ENCODE peak calls at places on chromosomes 13 and 19, in ten cellular contexts. K is ascending aorta, B is Peyer's patch, E is osteoblast, Z is breast epithelium, H is neuronal stem cell, O is transverse colon, M is suprapubic skin, X is fibroblast of lung, Y is heart right ventricle. U is an unnamed sample. For H3K9me3 and H3K36me3, the result is how much of the 10 kb centered on the place peaks cover.

GRCh38 chr19:10866495-10866894 is 4.9 kb upstream of the CARM1 start:
- DNase-seq in K (no peak), B (no peak), E (no peak), Z (no peak), H (no peak), O (no peak), M (no peak), X (no peak), Y (no peak), U (no peak)

GRCh38 chr19:49766938-49767315 is at the start of gene AP2A1:
- DNase-seq in K (no peak), B (no peak), E (peak), Z (no peak), H (no peak), O (no peak), M (no peak), X (no peak), Y (no peak), U (no peak)

GRCh38 chr19:32891609-32892008 is 22.0 kb upstream of the SLC7A9 start:
- DNase-seq in K (no peak), B (no peak), E (no peak), Z (no peak), H (no peak), O (no peak), M (no peak), X (no peak), Y (no peak), U (no peak)

GRCh38 chr13:107035778-107036177 is 467.8 kb upstream of the ARGLU1 start:
- DNase-seq in K (no peak), B (no peak), E (no peak), Z (no peak), H (no peak), O (no peak), M (no peak), X (peak), Y (no peak), U (no peak)

GRCh38 chr19:2095338-2095938 is 688 bp downstream of the MOB3A start:
- DNase-seq in K (no peak), B (peak), E (no peak), Z (no peak), H (no peak), O (peak), M (no peak), X (no peak), Y (no peak), U (no peak)

GRCh38 chr13:113167575-113167974 is 9.1 kb downstream of the PROZ start:
- DNase-seq in K (no peak), B (no peak), E (no peak), Z (no peak), H (no peak), O (no peak), M (no peak), X (no peak), Y (no peak), U (no peak)

GRCh38 chr19:2503521-2504109 is 27.7 kb downstream of the GADD45B start:
- DNase-seq in K (no peak), B (no peak), E (peak), Z (no peak), H (no peak), O (no peak), M (no peak), X (peak), Y (no peak), U (no peak)

GRCh38 chr13:20974981-20975585 is 72.5 kb upstream of the XPO4 start:
- DNase-seq in K (no peak), B (no peak), E (no peak), Z (no peak), H (no peak), O (no peak), M (peak), X (no peak), Y (no peak), U (no peak)

GRCh38 chr13:106610511-106610910 is 42.6 kb upstream of the ARGLU1 start:
- DNase-seq in K (no peak), B (no peak), E (peak), Z (no peak), H (no peak), O (no peak), M (no peak), X (peak), Y (no peak), U (no peak)

GRCh38 chr19:5130371-5131030 is 161.6 kb downstream of the KDM4B start:
- DNase-seq in K (no peak), B (peak), E (no peak), Z (no peak), H (no peak), O (peak), M (no peak), X (no peak), Y (no peak), U (no peak)

GRCh38 chr13:112575680-112576079 is 12.3 kb downstream of the TUBGCP3 start:
- DNase-seq in K (no peak), B (no peak), E (no peak), Z (no peak), H (no peak), O (no peak), M (no peak), X (peak), Y (no peak), U (no peak)

GRCh38 chr19:11942843-11943108 is 17.9 kb downstream of the ZNF700 start:
- DNase-seq in K (no peak), B (no peak), E (no peak), Z (no peak), H (no peak), O (no peak), M (no peak), X (no peak), Y (no peak), U (no peak)
- H3K9me3 ChIP-seq in K (half or more), B (under half), E (under half), Z (half or more), H (under half), O (half or more), M (half or more), X (under half), Y (half or more), U (half or more)

DNA sequence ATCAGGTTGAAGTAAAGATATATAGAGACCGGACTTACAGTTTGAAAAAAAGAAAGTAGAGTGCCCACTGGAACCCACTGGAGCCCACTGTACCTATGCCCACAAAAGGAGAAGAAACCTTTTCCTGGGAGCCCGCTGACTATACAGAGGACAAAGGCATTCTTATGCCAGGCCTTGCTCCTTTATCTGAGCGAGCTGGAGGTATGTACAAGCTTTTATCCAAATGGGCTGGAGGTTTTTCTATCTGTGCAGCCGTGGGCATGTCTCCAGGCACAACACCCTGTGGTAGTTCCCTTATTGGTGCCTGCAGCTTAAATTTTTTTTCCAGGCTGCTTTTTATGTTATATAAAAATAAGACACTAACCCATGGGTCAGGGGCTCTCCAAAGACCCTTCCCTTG is 8.4 kb downstream of the ZNF234 start:
- DNase-seq in K (no peak), B (no peak), E (no peak), Z (no peak), H (no peak), O (no peak), M (no peak), X (no peak), Y (no peak), U (no peak)
- H3K36me3 ChIP-seq in K (half or more), B (half or more), E (half or more), Z (half or more), H (half or more), O (under half), M (half or more), X (under half), Y (under half), U (under half)

GRCh38 chr13:33410619-33411018 is 125.1 kb upstream of the STARD13 start:
- DNase-seq in K (no peak), B (no peak), E (no peak), Z (no peak), H (no peak), O (no peak), M (no peak), X (no peak), Y (no peak), U (no peak)

GRCh38 chr13:33411312-33411711 is 125.8 kb upstream of the STARD13 start:
- DNase-seq in K (no peak), B (no peak), E (no peak), Z (no peak), H (no peak), O (no peak), M (no peak), X (no peak), Y (no peak), U (no peak)

DNA sequence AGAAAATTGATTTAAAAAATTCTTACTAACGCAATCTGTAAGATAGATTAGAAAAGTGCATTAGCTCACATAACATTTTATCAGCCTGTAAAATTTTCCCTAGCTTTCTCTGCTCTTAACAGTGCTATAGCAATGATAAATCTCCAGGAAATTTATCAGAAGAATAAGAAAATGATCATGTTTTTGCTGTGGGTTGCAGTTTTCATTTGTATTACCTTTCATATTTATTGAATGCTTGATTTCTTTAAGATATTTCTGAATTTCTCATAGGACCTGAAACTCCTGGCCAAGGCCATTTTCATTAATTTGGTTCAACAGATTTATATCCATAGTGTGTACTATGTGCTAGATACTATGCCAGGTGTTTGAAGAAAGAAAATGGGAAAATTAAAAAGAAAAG is 130.3 kb upstream of the STARD13 start:
- DNase-seq in K (no peak), B (no peak), E (no peak), Z (no peak), H (no peak), O (no peak), M (no peak), X (no peak), Y (no peak), U (no peak)
- H3K9me3 ChIP-seq in K (under half), B (under half), E (under half), Z (under half), H (under half), O (under half), M (under half), X (under half), Y (under half), U (under half)

DNA sequence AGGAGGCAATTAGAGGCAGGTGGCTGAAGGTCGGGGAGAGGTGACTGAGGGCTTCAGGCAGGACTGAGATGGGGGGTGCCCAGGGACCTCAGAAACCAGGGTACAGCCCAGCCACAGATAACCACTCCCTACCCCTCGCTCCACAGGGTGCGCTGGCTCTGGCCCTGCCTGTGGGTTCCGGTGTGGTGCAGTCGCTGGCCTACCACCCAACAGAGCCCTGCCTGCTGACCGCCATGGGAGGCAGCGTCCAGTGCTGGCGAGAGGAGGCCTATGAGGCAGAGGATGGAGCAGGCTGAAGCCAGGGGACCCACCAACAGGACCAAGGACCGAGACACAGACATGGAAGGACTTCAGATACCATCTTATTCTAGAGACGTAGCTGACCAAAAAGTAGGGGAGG is 6.3 kb downstream of the DHPS start:
- DNase-seq in K (no peak), B (no peak), E (peak), Z (no peak), H (no peak), O (no peak), M (no peak), X (no peak), Y (no peak), U (no peak)
- H3K36me3 ChIP-seq in K (half or more), B (half or more), E (half or more), Z (under half), H (half or more), O (under half), M (half or more), X (under half), Y (under half), U (half or more)

GRCh38 chr19:21328885-21329605 is at the start of gene ZNF708:
- DNase-seq in K (peak), B (peak), E (peak), Z (peak), H (peak), O (peak), M (peak), X (peak), Y (peak), U (peak)
- H3K9me3 ChIP-seq in K (under half), B (under half), E (under half), Z (under half), H (under half), O (under half), M (under half), X (under half), Y (under half), U (under half)

GRCh38 chr19:46920341-46920740 is 59.5 kb downstream of the ARHGAP35 start:
- DNase-seq in K (peak), B (no peak), E (no peak), Z (no peak), H (no peak), O (no peak), M (no peak), X (no peak), Y (no peak), U (no peak)

GRCh38 chr19:46919324-46919723 is 58.5 kb downstream of the ARHGAP35 start:
- DNase-seq in K (peak), B (no peak), E (peak), Z (peak), H (no peak), O (no peak), M (no peak), X (peak), Y (no peak), U (no peak)

GRCh38 chr19:46924874-46925547 is 64.2 kb downstream of the ARHGAP35 start:
- DNase-seq in K (peak), B (no peak), E (peak), Z (peak), H (no peak), O (peak), M (no peak), X (no peak), Y (no peak), U (no peak)

GRCh38 chr19:46925548-46925950 is 64.8 kb downstream of the ARHGAP35 start:
- DNase-seq in K (peak), B (no peak), E (no peak), Z (peak), H (no peak), O (peak), M (no peak), X (no peak), Y (no peak), U (no peak)

GRCh38 chr19:46922465-46922864 is 61.7 kb downstream of the ARHGAP35 start:
- DNase-seq in K (no peak), B (no peak), E (no peak), Z (no peak), H (no peak), O (no peak), M (no peak), X (no peak), Y (no peak), U (no peak)
- H3K36me3 ChIP-seq in K (under half), B (under half), E (under half), Z (under half), H (half or more), O (under half), M (under half), X (under half), Y (under half), U (half or more)

GRCh38 chr19:51873097-51873496 is 14.7 kb downstream of the ZNF577 start:
- DNase-seq in K (no peak), B (no peak), E (no peak), Z (no peak), H (no peak), O (no peak), M (no peak), X (no peak), Y (no peak), U (no peak)
- H3K9me3 ChIP-seq in K (half or more), B (under half), E (under half), Z (half or more), H (half or more), O (half or more), M (half or more), X (under half), Y (half or more), U (half or more)

GRCh38 chr19:18841400-18841799 is 9.6 kb downstream of the UPF1 start:
- DNase-seq in K (no peak), B (no peak), E (peak), Z (no peak), H (no peak), O (no peak), M (no peak), X (no peak), Y (no peak), U (no peak)

GRCh38 chr19:18842166-18842565 is 10.4 kb downstream of the UPF1 start:
- DNase-seq in K (no peak), B (no peak), E (no peak), Z (no peak), H (no peak), O (no peak), M (no peak), X (no peak), Y (no peak), U (no peak)

GRCh38 chr19:18843960-18844359 is 12.2 kb downstream of the UPF1 start:
- DNase-seq in K (no peak), B (no peak), E (peak), Z (no peak), H (no peak), O (no peak), M (no peak), X (no peak), Y (no peak), U (no peak)

GRCh38 chr19:18839465-18840287 is 7.9 kb downstream of the UPF1 start:
- DNase-seq in K (no peak), B (no peak), E (peak), Z (no peak), H (no peak), O (no peak), M (no peak), X (peak), Y (no peak), U (no peak)

DNA sequence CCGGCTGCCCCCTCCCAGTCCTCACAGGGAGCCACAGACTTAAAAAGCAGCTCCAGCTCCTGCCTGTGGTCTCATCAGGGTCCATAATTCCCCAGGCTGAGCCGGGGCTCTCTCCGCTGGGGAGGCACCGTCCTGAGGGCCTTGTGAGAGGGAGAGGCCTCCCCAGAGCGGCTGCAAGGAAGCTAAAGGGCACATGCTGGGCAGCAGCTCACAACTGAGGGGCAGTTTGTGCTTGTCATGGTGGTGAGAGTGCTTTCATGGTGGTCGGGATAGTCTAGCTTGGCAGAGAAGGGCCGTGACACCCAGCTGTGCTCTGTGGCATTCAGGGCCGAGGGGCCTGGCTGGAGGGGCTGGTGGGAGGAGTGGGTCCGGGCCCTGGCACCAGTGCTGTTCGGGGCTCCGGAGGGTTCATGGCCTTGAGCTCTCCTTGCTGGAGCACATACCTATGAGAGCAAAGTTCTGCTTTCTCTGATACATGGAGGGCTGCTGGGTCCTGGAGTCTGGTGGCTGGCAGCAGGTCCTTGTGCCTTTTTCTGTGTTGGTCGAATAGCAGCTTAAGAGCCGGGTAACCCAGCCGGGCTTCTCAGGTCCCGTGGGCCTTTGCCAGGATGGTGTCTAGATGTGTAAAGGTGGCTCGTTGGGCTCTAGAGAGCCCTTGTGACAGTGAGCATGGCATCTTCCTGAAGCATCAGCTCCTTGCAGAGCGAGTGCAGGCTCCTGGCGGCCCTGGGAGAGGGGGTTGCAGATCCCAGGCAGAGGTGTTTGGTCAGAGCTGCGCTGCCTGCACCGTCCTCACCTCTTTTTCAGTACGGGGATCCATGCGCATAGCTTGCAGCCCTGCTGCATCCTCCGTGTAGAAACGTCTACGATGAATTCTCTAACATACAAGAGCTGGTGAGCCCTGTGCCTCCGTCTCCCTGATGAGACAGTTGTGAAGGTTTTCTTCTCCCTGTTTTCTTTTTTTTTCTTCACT is 8.8 kb downstream of the UPF1 start:
- DNase-seq in K (no peak), B (no peak), E (peak), Z (no peak), H (no peak), O (no peak), M (no peak), X (no peak), Y (no peak), U (no peak)
- H3K36me3 ChIP-seq in K (under half), B (under half), E (under half), Z (under half), H (under half), O (under half), M (under half), X (under half), Y (under half), U (half or more)

GRCh38 chr19:36796714-36796999 is 24.1 kb upstream of the ZNF850 start:
- DNase-seq in K (no peak), B (no peak), E (no peak), Z (no peak), H (no peak), O (no peak), M (no peak), X (no peak), Y (no peak), U (no peak)
- H3K9me3 ChIP-seq in K (under half), B (under half), E (under half), Z (half or more), H (under half), O (under half), M (under half), X (under half), Y (half or more), U (under half)